ENCODE peak calls at places on chromosomes 6 and 20, in four cellular contexts. W is K562, C is WTC11, I is HepG2. D is an unnamed sample.

GRCh38 chr20:49913399-49914047 is 1.8 kb downstream of the SPATA2 start:
- DNase-seq in W (no peak), I (no peak), C (no peak), D (no peak)

GRCh38 chr6:39453236-39453635 is 130.7 kb upstream of the KCNK16 start:
- DNase-seq in I (no peak), W (no peak), C (no peak), D (no peak)

GRCh38 chr20:24565952-24566351 is 96.5 kb downstream of the SYNDIG1 start:
- DNase-seq in C (no peak), I (no peak), W (no peak), D (no peak)

GRCh38 chr6:31575335-31575901 is at the start of gene TNF:
- DNase-seq in I (no peak), W (no peak), C (no peak), D (no peak)

GRCh38 chr6:24935753-24936152 is at the start of gene RIPOR2:
- DNase-seq in C (peak; percentile 62), W (no peak), I (no peak), D (peak; percentile 12)

GRCh38 chr20:19867940-19868371 is 109.9 kb downstream of the RIN2 start:
- DNase-seq in W (no peak), I (no peak), C (no peak), D (no peak)

GRCh38 chr20:20261159-20261558 is 106.7 kb upstream of the INSM1 start:
- DNase-seq in W (no peak), I (no peak), C (no peak), D (no peak)

GRCh38 chr6:30263734-30264133 is 50.5 kb upstream of the TRIM26 start:
- DNase-seq in W (no peak), I (no peak), C (no peak), D (no peak)

GRCh38 chr6:93021235-93021909 is 398.0 kb downstream of the EPHA7 start:
- DNase-seq in W (no peak), I (no peak), C (no peak), D (no peak)

GRCh38 chr20:6654490-6655247 is 112.8 kb upstream of the BMP2 start:
- DNase-seq in I (no peak), W (no peak), C (no peak), D (no peak)

GRCh38 chr20:6590891-6591679 is 176.4 kb upstream of the BMP2 start:
- DNase-seq in W (no peak), I (no peak), C (no peak), D (no peak)

GRCh38 chr6:76633259-76633658 is 560.8 kb upstream of the IMPG1 start:
- DNase-seq in I (no peak), W (no peak), C (peak; percentile 57), D (no peak)

GRCh38 chr6:31736026-31736767 is at the start of gene CLIC1:
- DNase-seq in C (peak; percentile 81), W (peak; percentile 97), I (peak; percentile 88), D (peak; percentile 74)

GRCh38 chr6:142871910-142872331 is 73.1 kb downstream of the HIVEP2 start:
- DNase-seq in C (no peak), W (no peak), I (peak; percentile 83), D (no peak)

GRCh38 chr20:51750037-51750769 is 18.0 kb downstream of the ATP9A start:
- DNase-seq in C (no peak), I (peak; percentile 96), W (no peak), D (no peak)

GRCh38 chr6:32462609-32463008 is 22.9 kb downstream of the HLA-DRA start:
- DNase-seq in C (no peak), I (no peak), W (no peak), D (no peak)

GRCh38 chr6:36686668-36687513 is 8.4 kb downstream of the CDKN1A start:
- DNase-seq in I (no peak), W (no peak), C (no peak), D (no peak)

GRCh38 chr6:1388927-1389790 is at the start of gene FOXF2:
- DNase-seq in W (peak; percentile 51), C (peak; percentile 73), I (no peak), D (peak; percentile 69)

GRCh38 chr6:169454204-169454871 is 200.7 kb upstream of the THBS2 start:
- DNase-seq in I (peak; percentile 11), W (peak; percentile 43), C (no peak), D (no peak)

GRCh38 chr6:28443112-28443773 is at the start of gene ZSCAN23:
- DNase-seq in I (peak; percentile 58), W (no peak), C (peak; percentile 80), D (peak; percentile 87)

GRCh38 chr20:38091447-38092216 is 58.1 kb downstream of the RPRD1B start:
- DNase-seq in C (no peak), I (no peak), W (peak; percentile 43), D (no peak)

GRCh38 chr6:44006123-44006871 is 121.0 kb downstream of the MRPL14 start:
- DNase-seq in C (no peak), W (no peak), I (no peak), D (no peak)

GRCh38 chr6:128036808-128037570 is 136.1 kb upstream of the THEMIS start:
- DNase-seq in I (no peak), C (no peak), W (no peak), D (no peak)

GRCh38 chr6:53579338-53579737 is 34.4 kb upstream of the GCLC start:
- DNase-seq in W (no peak), I (no peak), C (no peak), D (no peak)

GRCh38 chr6:99350573-99350972 is 1.1 kb upstream of the FAXC start:
- DNase-seq in I (no peak), C (peak; percentile 18), W (no peak), D (no peak)

GRCh38 chr6:29851190-29851589 is 23.6 kb downstream of the HLA-G start:
- DNase-seq in W (no peak), C (no peak), I (no peak), D (no peak)

GRCh38 chr6:134512946-134513345 is 195.0 kb upstream of the SGK1 start:
- DNase-seq in W (no peak), I (no peak), C (no peak), D (no peak)

GRCh38 chr20:56893206-56893605 is 264.1 kb downstream of the TFAP2C start:
- DNase-seq in I (no peak), C (peak; percentile 54), W (no peak), D (no peak)

GRCh38 chr20:40868568-40869223 is 159.9 kb upstream of the TOP1 start:
- DNase-seq in I (no peak), W (no peak), C (no peak), D (no peak)

GRCh38 chr20:53852025-53852424 is 218.4 kb downstream of the BCAS1 start:
- DNase-seq in W (no peak), I (no peak), C (no peak), D (no peak)

GRCh38 chr6:11851405-11851804 is 72.8 kb upstream of the ADTRP start:
- DNase-seq in C (no peak), W (no peak), I (no peak), D (no peak)

GRCh38 chr6:137261393-137262154 is 42.4 kb upstream of the IFNGR1 start:
- DNase-seq in C (no peak), I (peak; percentile 82), W (no peak), D (no peak)

GRCh38 chr20:58420798-58421496 is 31.9 kb downstream of the VAPB start:
- DNase-seq in C (no peak), W (no peak), I (no peak), D (no peak)
- TF ChIP-seq ELF4 in C (no peak), W (no peak), I (no peak), D (no peak)

GRCh38 chr6:157689875-157690274 is 133.2 kb upstream of the SNX9 start:
- DNase-seq in I (no peak), W (no peak), C (no peak), D (no peak)

GRCh38 chr6:157690441-157691210 is 132.4 kb upstream of the SNX9 start:
- DNase-seq in C (no peak), W (no peak), I (no peak), D (no peak)

GRCh38 chr6:157688275-157688959 is 134.6 kb upstream of the SNX9 start:
- DNase-seq in W (no peak), I (no peak), C (no peak), D (no peak)

GRCh38 chr6:157685596-157686280 is 137.3 kb upstream of the SNX9 start:
- DNase-seq in C (no peak), I (no peak), W (no peak), D (no peak)

DNA sequence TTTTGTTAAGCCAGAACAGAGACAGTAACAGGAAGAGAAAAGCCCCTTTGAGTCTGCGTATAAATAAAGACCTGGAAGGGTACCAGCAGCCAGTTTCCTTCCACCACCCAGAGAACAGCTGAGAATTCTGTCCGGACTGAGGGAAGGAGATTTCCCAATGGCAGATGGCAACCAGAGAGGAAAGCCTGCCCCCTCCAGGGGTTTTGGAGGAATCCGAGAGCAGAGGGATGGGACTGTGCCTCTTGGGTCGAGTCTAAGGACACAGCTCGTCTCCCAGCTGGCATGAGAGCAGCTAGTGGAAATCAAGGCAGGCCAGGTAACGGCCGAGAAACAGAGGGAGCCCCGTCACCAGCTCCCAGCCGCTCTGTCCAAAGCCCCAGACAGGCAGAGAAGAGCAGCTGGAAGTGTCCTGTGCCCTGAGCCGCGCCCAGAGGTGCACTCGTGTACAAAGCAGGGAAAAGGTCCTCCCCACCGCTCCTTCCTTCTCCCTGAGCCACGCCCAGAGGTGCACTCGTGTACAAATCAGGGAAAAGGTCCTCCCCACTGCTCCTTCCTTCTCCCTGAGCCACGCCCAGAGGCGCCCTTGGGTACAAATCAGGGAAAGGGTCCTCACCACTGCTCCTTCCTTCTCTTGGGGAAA is 134.0 kb upstream of the SNX9 start:
- DNase-seq in I (no peak), C (peak; percentile 53), W (peak; percentile 39), D (no peak)
- TF ChIP-seq SP1 in I (no peak), C (no peak), W (no peak), D (no peak)

GRCh38 chr6:13397359-13398080 is 69.2 kb upstream of the TBC1D7 start:
- DNase-seq in C (no peak), W (no peak), I (no peak), D (no peak)
- TF ChIP-seq ELF4 in C (no peak), W (no peak), I (no peak), D (no peak)

GRCh38 chr20:43331911-43332310 is 125.8 kb upstream of the SRSF6 start:
- DNase-seq in W (no peak), I (no peak), C (no peak), D (no peak)

GRCh38 chr20:43322851-43323250 is 133.1 kb upstream of the PTPRT start:
- DNase-seq in I (no peak), W (no peak), C (no peak), D (no peak)

GRCh38 chr20:43323592-43323991 is 133.9 kb upstream of the PTPRT start:
- DNase-seq in I (no peak), W (no peak), C (peak; percentile 31), D (no peak)

GRCh38 chr20:43320536-43320935 is 130.8 kb upstream of the PTPRT start:
- DNase-seq in C (no peak), W (no peak), I (no peak), D (no peak)

DNA sequence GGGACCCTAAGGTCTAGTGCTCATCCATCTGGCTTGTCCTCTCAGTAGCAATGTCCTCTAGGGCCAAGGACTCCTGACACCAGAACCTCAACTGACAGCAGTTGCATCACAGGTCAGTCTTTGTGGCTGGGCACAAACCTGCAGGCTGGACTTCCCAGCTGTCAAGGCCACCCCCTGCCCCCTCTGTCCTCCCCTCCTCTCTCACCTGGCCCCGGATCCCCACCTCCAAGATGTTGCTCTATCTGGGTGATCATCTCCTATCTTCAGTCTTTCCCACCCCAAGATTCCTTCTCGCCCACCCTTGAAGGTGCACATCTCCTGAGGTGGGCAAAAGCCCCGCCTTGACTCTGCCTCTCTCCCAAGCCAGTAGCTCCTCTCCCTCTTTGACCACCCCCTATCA is 131.8 kb upstream of the SRSF6 start:
- DNase-seq in C (no peak), I (no peak), W (no peak), D (no peak)
- TF ChIP-seq SP1 in C (no peak), I (no peak), W (no peak), D (no peak)